ENCODE peak calls at places on chromosomes 1 and 21, in six cellular contexts. E is stomach, V is breast epithelium, C is neuronal stem cell, A is sigmoid colon, L is Peyer's patch. S is an unnamed sample.
A peak's percentile ranks its signal among the peaks of the same experiment; 100 is the strongest.

GRCh38 chr21:17903029-17903806 is 84.1 kb upstream of the C21orf91 start:
- DNase-seq in V (no peak), A (no peak), C (no peak), L (no peak), E (no peak), S (peak; percentile 34)

GRCh38 chr1:225480825-225481434 is 53.1 kb upstream of the LBR start:
- DNase-seq in E (peak; percentile 76), V (peak; percentile 43), L (peak; percentile 80), A (peak; percentile 73), C (no peak), S (peak; percentile 81)

GRCh38 chr1:93751391-93752250 is 70.0 kb upstream of the BCAR3 start:
- DNase-seq in E (no peak), A (peak; percentile 76), V (peak; percentile 69), L (no peak), C (no peak), S (no peak)

GRCh38 chr21:41220208-41220733 is 52.3 kb downstream of the BACE2 start:
- DNase-seq in L (no peak), E (no peak), C (no peak), V (no peak), A (no peak), S (no peak)

GRCh38 chr1:239819075-239819474 is 272.6 kb upstream of the FMN2 start:
- DNase-seq in E (no peak), L (no peak), V (no peak), A (no peak), C (no peak), S (no peak)

GRCh38 chr1:181855380-181855779 is 206.1 kb downstream of the ZNF648 start:
- DNase-seq in C (no peak), L (no peak), V (no peak), E (no peak), A (no peak), S (no peak)

GRCh38 chr1:35560256-35561225 is 2.9 kb downstream of the NCDN start:
- DNase-seq in V (peak; percentile 75), L (no peak), A (peak; percentile 88), E (peak; percentile 86), C (no peak), S (no peak)

GRCh38 chr1:178518894-178519293 is 6.0 kb downstream of the TEX35 start:
- DNase-seq in L (peak; percentile 43), E (no peak), C (no peak), V (no peak), A (peak; percentile 24), S (peak; percentile 29)

GRCh38 chr1:58899581-58900271 is 115.9 kb upstream of the JUN start:
- DNase-seq in L (no peak), V (no peak), A (no peak), E (no peak), C (no peak), S (peak; percentile 70)

GRCh38 chr21:44921928-44922327 is 1.2 kb upstream of the ITGB2 start:
- DNase-seq in A (no peak), C (no peak), L (no peak), V (no peak), E (no peak), S (no peak)

GRCh38 chr21:20729376-20729775 is 268.8 kb upstream of the NCAM2 start:
- DNase-seq in C (no peak), A (no peak), E (no peak), V (no peak), L (no peak), S (no peak)

DNA sequence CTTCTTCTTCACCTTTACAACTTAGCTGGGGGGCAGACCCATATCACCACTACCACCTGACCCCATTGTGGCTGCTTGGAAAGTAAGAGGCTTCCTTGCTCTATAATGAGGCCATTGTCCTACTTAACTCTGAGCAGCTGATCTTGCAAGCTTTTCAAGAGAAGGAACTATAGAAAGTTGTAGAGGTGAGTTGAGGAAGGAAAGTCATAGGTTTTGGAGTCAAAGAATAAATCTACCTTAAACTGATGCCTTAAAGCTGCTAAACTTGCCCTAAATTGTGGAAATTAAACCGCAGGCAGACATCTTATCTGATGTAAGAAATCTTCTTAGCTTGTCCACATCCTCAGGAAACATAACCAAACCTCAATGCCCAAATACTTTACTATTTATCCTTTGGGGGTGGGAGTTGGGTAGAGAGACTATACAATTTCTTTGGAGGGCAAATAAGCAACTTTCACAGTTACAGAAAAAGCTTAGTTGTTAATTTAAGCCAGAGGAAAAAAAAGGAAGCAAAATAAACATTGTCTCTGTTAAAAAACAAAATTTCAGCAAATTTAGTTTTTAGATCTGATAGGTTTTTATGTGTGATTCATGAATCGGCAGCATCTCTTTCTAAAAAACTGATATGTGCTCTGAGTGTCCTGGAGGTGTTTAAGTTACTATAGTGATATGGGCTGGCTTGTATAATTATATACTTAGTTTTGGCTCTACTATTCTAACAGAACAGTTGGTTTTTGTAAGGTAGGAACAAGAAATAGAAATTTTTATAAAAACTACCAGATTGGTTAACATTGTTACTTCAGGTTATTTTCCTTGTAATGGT is 4.7 kb downstream of the IL23R start:
- DNase-seq in L (no peak), E (no peak), C (no peak), V (no peak), A (no peak), S (peak; percentile 34)
- H3K27ac ChIP-seq in L (no peak overlapping the region), E (no peak overlapping the region), C (no peak overlapping the region), V (no peak overlapping the region), A (no peak overlapping the region), S (no peak overlapping the region)

DNA sequence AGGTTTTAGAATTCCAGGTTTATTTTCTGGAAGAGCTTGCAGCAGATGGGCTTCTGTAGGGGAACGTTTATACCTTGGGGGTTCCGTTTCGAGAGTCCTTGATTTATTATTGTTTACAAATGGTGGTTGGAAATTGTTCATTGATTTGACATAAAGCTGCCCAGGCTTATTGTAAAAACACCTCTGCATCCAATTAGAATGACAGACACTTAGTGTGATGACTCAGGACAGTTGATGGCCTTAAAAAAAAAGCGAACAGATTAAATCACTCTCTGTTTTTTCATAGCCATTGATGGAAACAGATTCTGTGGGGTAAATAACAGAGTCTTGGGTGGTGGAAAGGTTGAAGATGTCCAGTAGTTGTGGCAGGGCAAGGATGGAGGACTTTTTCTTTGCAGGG is 35.4 kb downstream of the GALNT2 start:
- DNase-seq in C (no peak), L (no peak), V (no peak), A (no peak), E (no peak), S (no peak)
- H3K4me1 ChIP-seq in C (peaks cover 10% of the 10 kb centered on the region), L (peaks cover 33% of the 10 kb centered on the region), V (peaks cover 9% of the 10 kb centered on the region), A (peaks cover 55% of the 10 kb centered on the region), E (peaks cover 50% of the 10 kb centered on the region), S (peaks cover 24% of the 10 kb centered on the region)

GRCh38 chr1:183418696-183419095 is 516 bp upstream of the NMNAT2 start:
- DNase-seq in L (no peak), A (no peak), V (no peak), C (no peak), E (no peak), S (no peak)

GRCh38 chr1:183417691-183418491 is at the start of gene NMNAT2:
- DNase-seq in L (no peak), A (peak; percentile 68), E (no peak), C (no peak), V (no peak), S (no peak)

GRCh38 chr1:183411091-183411490 is 7.1 kb downstream of the NMNAT2 start:
- DNase-seq in C (no peak), E (no peak), L (no peak), V (no peak), A (no peak), S (no peak)

GRCh38 chr1:183416850-183417690 is 1.1 kb downstream of the NMNAT2 start:
- DNase-seq in A (peak; percentile 78), C (peak; percentile 69), E (peak; percentile 43), L (peak; percentile 55), V (peak; percentile 32), S (peak; percentile 13)

DNA sequence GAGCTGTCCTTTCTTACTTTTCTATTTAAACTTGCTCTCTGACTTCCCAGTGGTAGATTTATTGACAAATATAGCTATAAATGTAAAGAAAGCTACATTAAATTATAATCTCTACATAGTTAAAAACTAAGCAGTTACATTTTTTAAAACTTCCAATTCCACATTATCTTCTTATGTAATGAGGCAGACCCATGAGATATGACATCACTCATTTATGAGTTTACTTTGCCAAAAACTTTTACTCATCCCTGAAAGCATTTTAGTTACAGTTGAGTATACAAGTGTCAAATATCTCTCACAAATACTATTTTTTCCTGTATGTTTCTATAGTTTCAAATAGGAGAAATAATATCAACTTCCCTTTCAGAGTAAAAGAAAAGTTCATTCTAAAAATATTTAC is 3.8 kb downstream of the NMNAT2 start:
- DNase-seq in V (no peak), E (no peak), A (no peak), C (no peak), L (no peak), S (no peak)
- H3K27ac ChIP-seq in V (no peak overlapping the region), E (no peak overlapping the region), A (no peak overlapping the region), C (no peak overlapping the region), L (no peak overlapping the region), S (no peak overlapping the region)

GRCh38 chr1:39128959-39129358 is 75.5 kb upstream of the MACF1 start:
- DNase-seq in C (no peak), A (no peak), E (peak; percentile 94), L (peak; percentile 73), V (peak; percentile 92), S (peak; percentile 97)

GRCh38 chr1:39128126-39128525 is 76.4 kb upstream of the MACF1 start:
- DNase-seq in V (no peak), E (no peak), C (no peak), L (no peak), A (no peak), S (no peak)

GRCh38 chr1:39129514-39129913 is 75.0 kb upstream of the MACF1 start:
- DNase-seq in C (no peak), V (no peak), L (no peak), A (no peak), E (no peak), S (no peak)

GRCh38 chr1:39130297-39130696 is 74.2 kb upstream of the MACF1 start:
- DNase-seq in C (no peak), L (no peak), V (no peak), A (no peak), E (no peak), S (no peak)

DNA sequence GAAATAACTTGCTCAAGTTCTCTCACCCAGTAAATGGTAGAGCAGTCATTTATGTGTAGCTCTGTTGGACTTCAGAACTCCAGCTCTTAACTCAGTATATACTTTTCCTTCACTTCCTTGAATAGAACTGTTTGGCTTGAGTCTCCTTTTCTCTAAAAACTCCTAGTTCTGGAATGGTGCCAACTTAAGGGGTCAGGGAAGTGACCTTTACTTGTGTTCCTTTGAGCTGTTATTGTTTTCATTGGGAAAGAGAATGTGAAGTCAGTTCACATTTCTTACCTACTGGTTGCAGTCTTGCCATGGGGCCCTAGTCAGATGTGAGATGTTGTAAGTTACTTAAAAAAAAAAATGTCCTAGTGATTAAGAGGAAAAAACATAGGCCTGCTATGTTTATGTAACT is 77.0 kb upstream of the MACF1 start:
- DNase-seq in L (no peak), E (peak; percentile 47), A (no peak), C (peak; percentile 49), V (no peak), S (peak; percentile 41)
- H3K4me1 ChIP-seq in L (peaks cover 39% of the 10 kb centered on the region), E (peaks cover 39% of the 10 kb centered on the region), A (peaks cover 49% of the 10 kb centered on the region), C (peaks cover 35% of the 10 kb centered on the region), V (peaks cover 39% of the 10 kb centered on the region), S (peaks cover 6% of the 10 kb centered on the region)